ENCODE peak calls at places on chromosomes 13 and 19, in nine cellular contexts. Z is bronchial epithelial cell; M is T-helper 2 cell; D is GM04503; W is WTC11; S is stimulated activated CD4-positive, alpha-beta T cell treated with anti-CD3 and anti-CD28 coated beads, Interleukin-4, amount 100 ng/mL, for 1 hour; I is activated naive CD4-positive, alpha-beta T cell treated with anti-CD3 and anti-CD28 coated beads, Interleukin-2, amount 10 ng/mL, durations not matched to agents 7 days and 5 days; X is lung microvascular endothelial cell; P is activated CD8-positive, alpha-beta memory T cell treated with anti-CD3 and anti-CD28 coated beads, Interleukin-2, amount 50 U/mL, for 4 hours. K is an unnamed sample.
A peak's percentile ranks its signal among the peaks of the same experiment; 100 is the strongest.

GRCh38 chr13:26616126-26616525 is 58.6 kb downstream of the WASF3 start:
- DNase-seq in P (no peak), W (no peak), M (no peak), I (no peak), D (peak; percentile 43), S (no peak), Z (peak; percentile 94), X (no peak), K (peak; percentile 52)

GRCh38 chr19:55563261-55563690 is 17.4 kb downstream of the ZNF579 start:
- DNase-seq in I (no peak), W (no peak), X (no peak), D (no peak), Z (no peak), M (no peak), S (no peak), P (no peak), K (no peak)

GRCh38 chr19:3075605-3076431 is 13.5 kb upstream of the TLE5 start:
- DNase-seq in P (peak; percentile 81), I (peak; percentile 81), S (peak; percentile 82), D (no peak), Z (no peak), W (peak; percentile 76), M (peak; percentile 72), X (peak; percentile 24), K (no peak)

GRCh38 chr19:40614595-40615411 is 13.6 kb downstream of the LTBP4 start:
- DNase-seq in D (peak; percentile 86), W (peak; percentile 94), X (peak; percentile 90), Z (peak; percentile 98), S (peak; percentile 98), I (peak; percentile 88), P (peak; percentile 95), M (peak; percentile 98), K (peak; percentile 92)

GRCh38 chr19:18419195-18419698 is at the start of gene SSBP4:
- DNase-seq in I (peak; percentile 77), Z (no peak), W (peak; percentile 69), D (no peak), P (peak; percentile 64), M (peak; percentile 43), X (peak; percentile 88), S (peak; percentile 68), K (no peak)

GRCh38 chr13:94369862-94370491 is 109.5 kb downstream of the DCT start:
- DNase-seq in I (no peak), M (no peak), P (no peak), X (no peak), Z (no peak), D (no peak), S (no peak), W (no peak), K (no peak)

GRCh38 chr13:46554971-46555370 is 2.0 kb downstream of the LRCH1 start:
- DNase-seq in Z (no peak), S (no peak), D (no peak), W (no peak), P (no peak), M (no peak), I (no peak), X (peak; percentile 43), K (no peak)

GRCh38 chr13:30685320-30685859 is 50.0 kb upstream of the ALOX5AP start:
- DNase-seq in Z (peak; percentile 15), S (no peak), W (no peak), M (no peak), X (no peak), I (no peak), P (no peak), D (no peak), K (no peak)

GRCh38 chr19:4007836-4008539 is 452 bp downstream of the PIAS4 start:
- DNase-seq in M (no peak), X (peak; percentile 40), P (peak; percentile 35), D (no peak), Z (no peak), S (peak; percentile 35), I (peak; percentile 61), W (peak; percentile 40), K (no peak)

GRCh38 chr13:64052526-64052925 is 2636.9 kb upstream of the PCDH20 start:
- DNase-seq in I (no peak), S (no peak), P (no peak), X (no peak), D (no peak), M (no peak), Z (no peak), W (no peak), K (no peak)

GRCh38 chr19:57651654-57651996 is 17.1 kb upstream of the ZSCAN4 start:
- DNase-seq in I (no peak), P (no peak), W (no peak), M (no peak), X (no peak), D (no peak), S (no peak), Z (no peak), K (no peak)

K was measured in epithelial cell of prostate.